ENCODE peak calls at places on chromosomes 5 and 9, in five cellular contexts. B, R, E, G and L are unnamed samples.

GRCh38 chr5:43973318-43973717 is 370.3 kb downstream of the NNT start:
- DNase-seq in E (no peak), R (no peak), G (no peak), B (no peak), L (peak)

GRCh38 chr5:160303690-160304089 is 8.7 kb downstream of the CCNJL start:
- DNase-seq in E (no peak), B (no peak), R (no peak), G (no peak), L (no peak)

GRCh38 chr9:116190595-116190994 is 37.0 kb downstream of the PAPPA start:
- DNase-seq in G (no peak), E (no peak), B (no peak), R (no peak), L (no peak)

GRCh38 chr9:77769246-77769645 is 121.1 kb upstream of the GNA14 start:
- DNase-seq in G (no peak), R (no peak), B (no peak), E (no peak), L (no peak)

GRCh38 chr9:137082222-137082924 is 4.4 kb upstream of the MAN1B1 start:
- DNase-seq in B (no peak), E (no peak), G (no peak), R (no peak), L (no peak)

GRCh38 chr9:113798062-113799030 is 77.8 kb upstream of the ZNF618 start:
- DNase-seq in B (no peak), R (no peak), E (no peak), G (no peak), L (peak)

GRCh38 chr5:13866792-13867191 is 77.7 kb downstream of the DNAH5 start:
- DNase-seq in G (no peak), E (peak), R (no peak), B (peak), L (peak)

GRCh38 chr5:60334281-60334713 is 365.7 kb downstream of the DEPDC1B start:
- DNase-seq in G (no peak), E (no peak), B (peak), R (no peak), L (peak)

GRCh38 chr9:108033976-108034964 is 544.7 kb upstream of the KLF4 start:
- DNase-seq in G (no peak), R (no peak), E (no peak), B (no peak), L (peak)

GRCh38 chr5:190366-191035 is 794 bp upstream of the LRRC14B start:
- DNase-seq in E (no peak), R (no peak), B (no peak), G (no peak), L (no peak)

GRCh38 chr5:169103586-169104174 is 197.3 kb downstream of the SLIT3 start:
- DNase-seq in B (no peak), G (no peak), E (no peak), R (no peak), L (no peak)

GRCh38 chr5:180739271-180739670 is 587 bp downstream of the OR2Y1 start:
- DNase-seq in R (no peak), E (no peak), B (no peak), G (no peak), L (peak)

GRCh38 chr9:20178679-20179078 is 389.8 kb upstream of the SLC24A2 start:
- DNase-seq in G (no peak), R (no peak), E (no peak), B (no peak), L (no peak)

GRCh38 chr5:72248352-72249032 is 71.5 kb downstream of the MRPS27 start:
- DNase-seq in E (no peak), B (peak), G (no peak), R (no peak), L (peak)

GRCh38 chr9:3237121-3237520 is 288.7 kb downstream of the RFX3 start:
- DNase-seq in R (no peak), B (no peak), E (no peak), G (no peak), L (no peak)

GRCh38 chr5:150671509-150672236 is 10.6 kb downstream of the MYOZ3 start:
- DNase-seq in G (no peak), B (no peak), R (no peak), E (peak), L (no peak)

GRCh38 chr5:155004138-155004744 is 9.3 kb upstream of the KIF4B start:
- DNase-seq in E (peak), B (no peak), R (peak), G (no peak), L (peak)

GRCh38 chr5:65903581-65903980 is 22.8 kb upstream of the ERBIN start:
- DNase-seq in B (no peak), G (no peak), E (no peak), R (no peak), L (no peak)

GRCh38 chr5:149326611-149327010 is 18.7 kb upstream of the GRPEL2 start:
- DNase-seq in B (no peak), R (no peak), E (no peak), G (no peak), L (no peak)

GRCh38 chr5:123545506-123545905 is 33.5 kb downstream of the CSNK1G3 start:
- DNase-seq in G (no peak), B (peak), R (peak), E (peak), L (peak)

GRCh38 chr5:42944989-42945388 is 95.1 kb downstream of the ANXA2R start:
- DNase-seq in R (no peak), E (no peak), G (no peak), B (peak), L (peak)

GRCh38 chr9:98168952-98169488 is 23.4 kb downstream of the CORO2A start:
- DNase-seq in R (no peak), G (no peak), B (peak), E (peak), L (peak)

GRCh38 chr9:131310833-131311554 is 21.5 kb downstream of the PLPP7 start:
- DNase-seq in R (peak), G (peak), B (no peak), E (peak), L (no peak)

GRCh38 chr9:224540-225520 is 10.2 kb downstream of the DOCK8 start:
- DNase-seq in R (no peak), E (no peak), B (no peak), G (no peak), L (no peak)

GRCh38 chr9:108620767-108621166 is 235.0 kb downstream of the ACTL7B start:
- DNase-seq in E (no peak), G (no peak), R (no peak), B (no peak), L (peak)

GRCh38 chr9:129719135-129719534 is 33.7 kb downstream of the PTGES start:
- DNase-seq in E (no peak), R (no peak), B (no peak), G (no peak), L (no peak)

GRCh38 chr5:72234265-72234700 is 85.8 kb downstream of the MRPS27 start:
- DNase-seq in E (peak), R (peak), B (peak), G (peak), L (peak)

GRCh38 chr9:88814521-88815101 is 176.7 kb upstream of the S1PR3 start:
- DNase-seq in B (no peak), G (no peak), R (no peak), E (no peak), L (no peak)

GRCh38 chr9:27414215-27414731 is 109.8 kb upstream of the IFNK start:
- DNase-seq in R (no peak), E (no peak), G (no peak), B (no peak), L (no peak)

GRCh38 chr5:127705120-127705892 is 2.1 kb downstream of the CCDC192 start:
- DNase-seq in G (no peak), R (no peak), E (no peak), B (no peak), L (peak)

GRCh38 chr5:109645591-109646236 is 44.0 kb upstream of the MAN2A1 start:
- DNase-seq in R (no peak), G (no peak), B (no peak), E (no peak), L (no peak)